ENCODE peak calls at places on chromosomes 4 and X, in six cellular contexts. One of them, this sample, is unnamed.

GRCh38 chr4:173214231-173214630 is 45.6 kb downstream of the GALNT7 start:
- DNase-seq in A549: no peak
- DNase-seq in K562: no peak
- DNase-seq in WTC11: no peak
- DNase-seq in HepG2: no peak
- DNase-seq in H1: no peak
- DNase-seq in this sample: no peak

GRCh38 chr4:113406723-113407016 is 354.9 kb downstream of the CAMK2D start:
- DNase-seq in A549: no peak
- DNase-seq in K562: no peak
- DNase-seq in WTC11: no peak
- DNase-seq in HepG2: no peak
- DNase-seq in H1: no peak
- DNase-seq in this sample: no peak

GRCh38 chr4:85569730-85570299 is 94.9 kb downstream of the ARHGAP24 start:
- DNase-seq in A549: no peak
- DNase-seq in K562: no peak
- DNase-seq in WTC11: no peak
- DNase-seq in HepG2: no peak
- DNase-seq in H1: no peak
- DNase-seq in this sample: no peak

GRCh38 chrX:23333842-23334535 is 660 bp upstream of the PTCHD1 start:
- DNase-seq in A549: no peak
- DNase-seq in K562: no peak
- DNase-seq in WTC11: peak
- DNase-seq in HepG2: no peak
- DNase-seq in H1: no peak
- DNase-seq in this sample: no peak

GRCh38 chr4:159105063-159105414 is 2.2 kb downstream of the RAPGEF2 start:
- DNase-seq in A549: no peak
- DNase-seq in K562: no peak
- DNase-seq in WTC11: no peak
- DNase-seq in HepG2: no peak
- DNase-seq in H1: no peak
- DNase-seq in this sample: peak

GRCh38 chrX:103734125-103734760 is 23.5 kb downstream of the TMEM31 start:
- DNase-seq in A549: no peak
- DNase-seq in K562: no peak
- DNase-seq in WTC11: no peak
- DNase-seq in HepG2: no peak
- DNase-seq in H1: no peak
- DNase-seq in this sample: no peak

GRCh38 chr4:17597517-17597916 is 16.9 kb upstream of the MED28 start:
- DNase-seq in A549: peak
- DNase-seq in K562: no peak
- DNase-seq in WTC11: no peak
- DNase-seq in HepG2: no peak
- DNase-seq in H1: no peak
- DNase-seq in this sample: peak

GRCh38 chr4:77500801-77501200 is 104.8 kb upstream of the CXCL13 start:
- DNase-seq in A549: no peak
- DNase-seq in K562: no peak
- DNase-seq in WTC11: no peak
- DNase-seq in HepG2: no peak
- DNase-seq in H1: no peak
- DNase-seq in this sample: no peak

GRCh38 chrX:154022108-154022507 is 2.4 kb upstream of the IRAK1 start:
- DNase-seq in A549: no peak
- DNase-seq in K562: no peak
- DNase-seq in WTC11: no peak
- DNase-seq in HepG2: no peak
- DNase-seq in H1: no peak
- DNase-seq in this sample: no peak

GRCh38 chrX:65509400-65509799 is 25.2 kb downstream of the LAS1L start:
- DNase-seq in A549: no peak
- DNase-seq in K562: no peak
- DNase-seq in WTC11: no peak
- DNase-seq in HepG2: no peak
- DNase-seq in H1: no peak
- DNase-seq in this sample: no peak

GRCh38 chr4:7398104-7398423 is 36.7 kb downstream of the PSAPL1 start:
- DNase-seq in A549: no peak
- DNase-seq in K562: no peak
- DNase-seq in WTC11: no peak
- DNase-seq in HepG2: no peak
- DNase-seq in H1: no peak
- DNase-seq in this sample: no peak

GRCh38 chr4:39970559-39971270 is 7.0 kb downstream of the PDS5A start:
- DNase-seq in A549: peak
- DNase-seq in K562: no peak
- DNase-seq in WTC11: peak
- DNase-seq in HepG2: peak
- DNase-seq in H1: peak
- DNase-seq in this sample: no peak

GRCh38 chr4:57374866-57375595 is 264.8 kb upstream of the IGFBP7 start:
- DNase-seq in A549: no peak
- DNase-seq in K562: no peak
- DNase-seq in WTC11: no peak
- DNase-seq in HepG2: no peak
- DNase-seq in H1: no peak
- DNase-seq in this sample: no peak

DNA sequence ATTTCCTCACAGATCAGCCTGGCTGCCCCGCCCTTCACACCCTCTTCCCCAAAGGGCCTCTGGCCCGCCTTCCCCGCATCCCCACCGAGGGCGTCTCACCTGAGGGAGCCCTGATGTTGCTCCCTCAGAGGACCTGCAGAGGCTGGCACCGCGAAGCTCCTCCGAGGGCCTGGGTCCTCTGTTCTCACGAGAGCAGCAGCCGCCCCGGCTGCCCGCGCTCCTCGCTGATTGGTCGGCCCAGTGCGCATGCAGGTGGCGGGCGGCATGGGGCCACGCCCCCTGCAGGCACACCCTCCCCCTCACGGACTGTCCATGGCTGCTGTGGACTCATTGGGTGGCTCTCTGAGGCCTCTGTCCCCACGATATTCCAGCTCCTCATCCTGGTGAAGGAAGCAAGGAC is at the start of gene FAM9C:
- DNase-seq in A549: no peak
- DNase-seq in K562: no peak
- DNase-seq in WTC11: no peak
- DNase-seq in HepG2: no peak
- DNase-seq in H1: no peak
- DNase-seq in this sample: no peak
- TF ChIP-seq JUN in A549: no peak
- TF ChIP-seq JUN in K562: no peak
- TF ChIP-seq JUN in WTC11: no peak
- TF ChIP-seq JUN in HepG2: no peak
- TF ChIP-seq JUN in H1: no peak
- TF ChIP-seq JUN in this sample: no peak

DNA sequence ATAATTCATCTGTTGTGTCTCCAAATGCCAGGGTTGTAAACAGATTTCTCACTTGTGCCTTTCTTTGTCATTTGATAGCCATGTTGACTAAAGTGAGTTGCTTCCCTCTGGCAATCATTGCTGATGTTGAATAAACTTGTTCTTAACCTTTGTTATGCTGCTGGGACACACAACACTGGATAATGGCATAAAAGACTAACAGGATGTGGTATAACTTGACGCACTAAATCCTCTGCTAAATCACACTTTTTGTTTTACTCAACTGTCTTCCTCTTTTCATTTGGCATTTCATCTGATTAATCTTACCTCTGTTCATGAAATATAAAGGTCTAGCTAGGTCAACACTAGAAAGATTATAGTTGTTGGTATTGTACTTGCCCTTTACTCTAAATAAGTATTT is 17.6 kb upstream of the CXCL5 start:
- DNase-seq in A549: peak
- DNase-seq in K562: no peak
- DNase-seq in WTC11: no peak
- DNase-seq in HepG2: no peak
- DNase-seq in H1: no peak
- DNase-seq in this sample: no peak
- TF ChIP-seq JUN in A549: no peak
- TF ChIP-seq JUN in K562: no peak
- TF ChIP-seq JUN in WTC11: no peak
- TF ChIP-seq JUN in HepG2: no peak
- TF ChIP-seq JUN in H1: no peak
- TF ChIP-seq JUN in this sample: no peak

DNA sequence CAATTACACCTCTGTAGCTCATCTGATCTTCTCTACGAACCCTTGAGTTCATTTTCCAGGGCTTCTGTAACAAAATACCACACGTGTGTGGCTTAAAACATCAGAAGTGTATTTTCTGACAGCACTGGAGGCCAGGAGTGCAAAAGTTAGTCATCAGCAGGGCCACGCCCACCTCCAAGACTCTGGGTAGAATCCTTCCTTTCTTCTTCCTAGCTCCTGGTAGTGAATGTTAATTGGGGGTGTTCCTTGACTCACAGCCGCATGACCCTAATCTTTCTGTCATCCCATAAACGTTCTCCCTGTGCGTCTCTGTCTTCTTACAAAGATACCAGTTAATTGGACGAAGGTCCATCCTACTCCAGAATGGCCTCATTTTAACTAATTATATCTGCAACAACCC is 115.0 kb downstream of the TRIML1 start:
- DNase-seq in A549: no peak
- DNase-seq in K562: no peak
- DNase-seq in WTC11: no peak
- DNase-seq in HepG2: no peak
- DNase-seq in H1: no peak
- DNase-seq in this sample: no peak
- TF ChIP-seq JUN in A549: no peak
- TF ChIP-seq JUN in K562: no peak
- TF ChIP-seq JUN in WTC11: no peak
- TF ChIP-seq JUN in HepG2: no peak
- TF ChIP-seq JUN in H1: no peak
- TF ChIP-seq JUN in this sample: no peak

DNA sequence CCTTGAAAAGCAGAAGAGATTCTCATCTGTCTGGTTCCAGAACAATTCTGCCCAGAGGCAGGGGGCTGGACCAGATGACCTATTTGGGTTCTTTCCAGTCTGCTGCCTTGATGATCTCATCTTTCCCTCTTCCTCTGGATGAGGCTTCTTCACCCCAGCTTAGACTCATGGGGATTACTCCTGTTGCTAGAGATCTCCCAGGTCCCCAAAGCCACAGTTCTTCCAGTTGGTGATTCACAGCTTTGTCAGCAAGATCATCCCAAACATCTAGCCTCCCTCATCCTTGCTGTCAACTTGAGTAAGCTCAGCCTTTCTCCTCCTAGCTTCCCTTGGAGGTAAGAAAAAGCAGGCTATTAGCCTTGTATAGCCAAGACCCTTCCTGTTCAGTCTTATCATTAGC is 64.2 kb upstream of the PJA1 start:
- DNase-seq in A549: no peak
- DNase-seq in K562: no peak
- DNase-seq in WTC11: no peak
- DNase-seq in HepG2: no peak
- DNase-seq in H1: no peak
- DNase-seq in this sample: no peak
- TF ChIP-seq JUN in A549: no peak
- TF ChIP-seq JUN in K562: no peak
- TF ChIP-seq JUN in WTC11: no peak
- TF ChIP-seq JUN in HepG2: no peak
- TF ChIP-seq JUN in H1: no peak
- TF ChIP-seq JUN in this sample: no peak

GRCh38 chr4:65668201-65669007 is 1.9 kb downstream of the EPHA5 start:
- DNase-seq in A549: no peak
- DNase-seq in K562: no peak
- DNase-seq in WTC11: peak
- DNase-seq in HepG2: no peak
- DNase-seq in H1: no peak
- DNase-seq in this sample: no peak
- TF ChIP-seq JUN in A549: no peak
- TF ChIP-seq JUN in K562: no peak
- TF ChIP-seq JUN in WTC11: no peak
- TF ChIP-seq JUN in HepG2: no peak
- TF ChIP-seq JUN in H1: no peak
- TF ChIP-seq JUN in this sample: no peak

This sample was measured in endothelial cell of umbilical vein.